ENCODE peak calls at places on chromosomes 2 and 18, in five cellular contexts. T is CD8-positive, alpha-beta T cell; Z is fibroblast of lung; G is CD4-positive, alpha-beta T cell; O is lower lobe of right lung. A is an unnamed sample.

GRCh38 chr18:76234559-76234958 is 260.5 kb downstream of the ZNF516 start:
- DNase-seq in T (no peak), Z (peak; percentile 10), G (no peak), O (no peak), A (no peak)

GRCh38 chr2:238945433-238946150 is 97.7 kb downstream of the TWIST2 start:
- DNase-seq in T (no peak), Z (peak; percentile 45), G (no peak), O (no peak), A (peak; percentile 14)

GRCh38 chr2:18860179-18860578 is 270.8 kb upstream of the NT5C1B start:
- DNase-seq in T (no peak), Z (no peak), G (no peak), O (no peak), A (no peak)

GRCh38 chr2:144515694-144516416 is 4.1 kb downstream of the ZEB2 start:
- DNase-seq in T (no peak), Z (peak; percentile 73), G (no peak), O (peak; percentile 68), A (no peak)

GRCh38 chr2:105237045-105237765 is 4.3 kb upstream of the GPR45 start:
- DNase-seq in T (no peak), Z (no peak), G (no peak), O (no peak), A (no peak)

GRCh38 chr2:242010567-242011513 is 141.3 kb downstream of the RTP5 start:
- DNase-seq in T (no peak), Z (no peak), G (no peak), O (no peak), A (no peak)

GRCh38 chr2:85905891-85906290 is 17.1 kb upstream of the ST3GAL5 start:
- DNase-seq in T (no peak), Z (no peak), G (no peak), O (no peak), A (no peak)

GRCh38 chr18:48927286-48928080 is 23.3 kb downstream of the SMAD7 start:
- DNase-seq in T (no peak), Z (no peak), G (no peak), O (no peak), A (no peak)

GRCh38 chr18:25349926-25350560 is 1.9 kb downstream of the ZNF521 start:
- DNase-seq in T (no peak), Z (peak; percentile 31), G (no peak), O (peak; percentile 43), A (no peak)

GRCh38 chr2:41853427-41854191 is 194.2 kb upstream of the PKDCC start:
- DNase-seq in T (no peak), Z (peak; percentile 49), G (no peak), O (no peak), A (no peak)

GRCh38 chr2:105437708-105438103 is 38.9 kb upstream of the FHL2 start:
- DNase-seq in T (no peak), Z (peak; percentile 87), G (no peak), O (no peak), A (no peak)

GRCh38 chr2:219344756-219345458 is 12.4 kb upstream of the RESP18 start:
- DNase-seq in T (no peak), Z (peak; percentile 36), G (no peak), O (peak; percentile 67), A (peak; percentile 29)

GRCh38 chr2:43879261-43879660 is 40.5 kb downstream of the ABCG8 start:
- DNase-seq in T (no peak), Z (peak; percentile 22), G (no peak), O (no peak), A (no peak)

GRCh38 chr2:73268368-73268830 is 15.9 kb downstream of the FBXO41 start:
- DNase-seq in T (no peak), Z (no peak), G (no peak), O (no peak), A (no peak)

GRCh38 chr2:23767871-23768611 is 158.9 kb downstream of the ATAD2B start:
- DNase-seq in T (no peak), Z (no peak), G (no peak), O (no peak), A (no peak)

GRCh38 chr2:236507393-236508085 is 62.1 kb upstream of the ACKR3 start:
- DNase-seq in T (peak; percentile 43), Z (peak; percentile 65), G (peak; percentile 62), O (peak; percentile 79), A (no peak)

GRCh38 chr2:223995569-223995968 is 38.3 kb downstream of the MRPL44 start:
- DNase-seq in T (no peak), Z (peak; percentile 54), G (no peak), O (no peak), A (no peak)

GRCh38 chr2:161988589-161988988 is 85.4 kb downstream of the DPP4 start:
- DNase-seq in T (no peak), Z (peak; percentile 34), G (no peak), O (no peak), A (no peak)

GRCh38 chr2:17800219-17800618 is 16.0 kb upstream of the MSGN1 start:
- DNase-seq in T (no peak), Z (no peak), G (no peak), O (no peak), A (no peak)

GRCh38 chr2:221969087-221969829 is 329.5 kb downstream of the PAX3 start:
- DNase-seq in T (no peak), Z (peak; percentile 40), G (no peak), O (no peak), A (peak; percentile 18)

GRCh38 chr2:56183643-56184499 is at the start of gene CCDC85A:
- DNase-seq in T (peak; percentile 7), Z (peak; percentile 80), G (peak; percentile 37), O (peak; percentile 88), A (peak; percentile 26)

GRCh38 chr2:200765139-200765951 is 46.4 kb upstream of the BZW1 start:
- DNase-seq in T (no peak), Z (peak; percentile 96), G (no peak), O (no peak), A (no peak)

GRCh38 chr2:102186676-102187190 is at the start of gene IL1RL2:
- DNase-seq in T (no peak), Z (peak; percentile 21), G (no peak), O (peak; percentile 56), A (no peak)

GRCh38 chr2:9984217-9984739 is 32.8 kb downstream of the GRHL1 start:
- DNase-seq in T (peak; percentile 7), Z (peak; percentile 41), G (no peak), O (no peak), A (no peak)

GRCh38 chr2:127634066-127634617 is 11.8 kb upstream of the GPR17 start:
- DNase-seq in T (no peak), Z (no peak), G (no peak), O (no peak), A (no peak)

GRCh38 chr2:21404827-21405625 is 281.3 kb downstream of the TDRD15 start:
- DNase-seq in T (no peak), Z (no peak), G (no peak), O (no peak), A (no peak)

GRCh38 chr18:55552498-55553189 is 35.3 kb downstream of the TCF4 start:
- DNase-seq in T (no peak), Z (peak; percentile 86), G (no peak), O (no peak), A (no peak)

GRCh38 chr2:7012141-7012809 is 95.1 kb downstream of the RNF144A start:
- DNase-seq in T (no peak), Z (peak; percentile 77), G (no peak), O (no peak), A (no peak)

GRCh38 chr2:132651115-132652099 is 18.6 kb downstream of the LYPD1 start:
- DNase-seq in T (no peak), Z (peak; percentile 50), G (no peak), O (no peak), A (no peak)

DNA sequence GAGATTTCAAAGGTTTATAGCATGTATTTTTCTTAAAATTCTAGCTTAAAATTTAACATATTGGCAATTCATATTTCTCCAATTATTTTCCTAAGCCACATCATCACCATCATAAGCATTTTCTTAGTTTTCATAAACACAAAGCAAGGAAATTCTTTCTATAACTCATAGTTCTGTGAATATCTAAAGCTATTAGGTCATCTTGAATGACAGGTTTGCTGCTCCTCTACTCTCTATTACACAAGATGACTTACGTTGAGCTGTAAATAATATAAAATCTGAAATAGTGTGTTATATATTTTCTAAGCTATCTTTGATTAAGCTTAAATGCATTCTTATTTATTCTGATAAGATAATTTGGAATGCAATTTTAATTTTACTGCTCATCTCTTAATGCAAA is 984.6 kb upstream of the CNTNAP5 start:
- DNase-seq in T (no peak), Z (no peak), G (no peak), O (no peak), A (no peak)
- H3K27me3 ChIP-seq in T (no peaks in the 10 kb centered on the region), Z (no peaks in the 10 kb centered on the region), G (no peaks in the 10 kb centered on the region), O (no peaks in the 10 kb centered on the region), A (no peaks in the 10 kb centered on the region)

DNA sequence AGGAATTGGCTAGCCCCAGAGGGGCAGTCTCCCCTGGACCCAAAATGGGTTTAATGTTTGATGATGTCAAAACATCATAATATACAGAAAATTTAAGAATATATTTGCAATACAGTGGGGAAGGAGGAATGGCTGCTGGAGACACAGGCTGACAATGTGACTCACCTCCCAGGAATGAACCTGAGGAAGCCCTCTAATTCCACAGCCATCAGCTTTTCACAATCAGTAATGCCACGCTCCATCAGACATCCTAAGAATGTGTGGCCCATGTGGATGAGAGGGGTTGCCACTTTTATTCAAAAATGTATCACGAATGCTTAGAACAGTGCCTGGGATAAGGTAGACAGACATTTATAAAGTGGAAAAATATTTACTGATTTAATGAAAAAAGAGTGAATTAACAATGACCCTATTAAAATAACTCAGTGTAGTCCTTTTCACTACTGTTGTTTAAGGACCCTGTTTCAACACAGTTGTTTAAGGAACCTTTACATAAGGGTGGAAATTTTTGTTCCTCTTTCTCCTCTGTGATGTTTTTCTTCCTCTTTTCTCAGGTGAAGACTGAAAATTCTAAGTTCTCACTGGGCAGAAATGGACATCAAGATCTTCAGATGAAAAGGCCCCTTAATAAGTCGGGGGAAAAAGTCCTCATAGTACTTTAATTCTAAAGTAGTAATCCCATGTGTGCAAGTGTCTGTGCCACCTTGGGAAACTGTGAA is 17.5 kb upstream of the TMEM163 start:
- DNase-seq in T (no peak), Z (peak; percentile 89), G (no peak), O (no peak), A (no peak)
- H3K27me3 ChIP-seq in T (no peaks in the 10 kb centered on the region), Z (no peaks in the 10 kb centered on the region), G (no peaks in the 10 kb centered on the region), O (peaks cover 7% of the 10 kb centered on the region), A (peaks cover 2% of the 10 kb centered on the region)

DNA sequence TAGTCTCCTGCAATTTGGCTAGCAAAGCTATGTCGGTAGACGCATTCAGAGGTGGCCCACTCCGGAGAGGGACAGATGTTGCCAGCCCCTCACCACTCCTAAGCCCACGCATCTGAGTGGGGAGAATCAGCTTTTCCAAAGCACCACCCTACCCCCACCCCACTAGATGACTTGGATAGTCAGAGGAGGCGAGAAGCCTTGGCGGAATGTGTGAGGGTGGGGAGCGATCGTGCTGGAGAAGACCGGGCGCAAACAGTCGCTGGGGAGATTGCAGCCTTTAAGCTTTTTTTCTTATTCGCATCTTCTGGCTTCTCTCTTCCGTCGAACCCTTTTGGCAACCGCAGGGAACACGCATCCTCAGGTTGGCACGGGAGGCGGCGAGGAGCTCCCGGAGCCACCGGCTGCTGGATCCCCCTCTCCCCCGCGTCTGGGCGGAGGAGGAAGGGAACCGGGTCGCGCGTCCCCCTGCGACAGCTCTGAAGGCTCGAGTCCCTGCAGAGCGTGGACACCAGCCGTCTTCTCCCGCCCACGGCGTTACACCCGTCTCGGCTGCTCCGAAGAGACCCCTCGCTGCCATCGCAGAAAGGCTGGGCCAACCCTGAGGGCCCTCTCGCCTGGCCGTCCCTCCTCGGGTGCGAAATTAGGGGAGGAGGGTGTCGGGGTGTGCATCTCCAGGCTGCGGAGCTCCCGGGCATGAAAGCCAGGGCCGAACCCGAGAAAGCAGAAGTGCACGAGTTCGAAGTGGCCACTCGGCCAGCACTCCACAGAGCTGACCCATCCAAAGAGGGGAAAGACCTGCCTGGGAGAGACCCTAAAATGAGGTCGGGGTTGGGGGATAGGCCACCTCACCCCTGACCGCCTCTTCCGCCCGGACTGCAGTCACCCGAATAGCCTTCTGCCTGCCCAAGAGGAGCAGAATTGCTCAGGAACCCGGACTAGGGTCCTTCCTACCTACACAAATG is 12.2 kb downstream of the EVX2 start:
- DNase-seq in T (no peak), Z (no peak), G (no peak), O (no peak), A (no peak)
- H3K27me3 ChIP-seq in T (peaks cover 60% of the 10 kb centered on the region), Z (peaks cover 51% of the 10 kb centered on the region), G (peaks cover 100% of the 10 kb centered on the region), O (peaks cover 100% of the 10 kb centered on the region), A (peaks cover 83% of the 10 kb centered on the region)

GRCh38 chr2:174327559-174327897 is 7.2 kb upstream of the SP9 start:
- DNase-seq in T (no peak), Z (no peak), G (no peak), O (no peak), A (no peak)
- H3K27me3 ChIP-seq in T (peaks cover 71% of the 10 kb centered on the region), Z (peaks cover 74% of the 10 kb centered on the region), G (peaks cover 89% of the 10 kb centered on the region), O (peaks cover 85% of the 10 kb centered on the region), A (peaks cover 63% of the 10 kb centered on the region)

A was measured in HL-60.